ENCODE peak calls at places on chromosomes 16 and 17, in seven cellular contexts. J is fibroblast of lung, R is breast epithelium, X is brain microvascular endothelial cell, D is mucosa of descending colon, V is HCT116, I is AG04450. N is an unnamed sample.

GRCh38 chr16:27828671-27829070 is 234.8 kb downstream of the GSG1L start:
- DNase-seq in J (no peak), R (no peak), X (no peak), D (no peak), V (no peak), I (no peak), N (no peak)

GRCh38 chr17:57551321-57552079 is 193.6 kb downstream of the CCDC182 start:
- DNase-seq in J (no peak), R (no peak), X (no peak), D (peak), V (no peak), I (no peak), N (no peak)

GRCh38 chr17:42891539-42892152 is 9.0 kb upstream of the G6PC1 start:
- DNase-seq in J (peak), R (no peak), X (peak), D (peak), V (no peak), I (peak), N (no peak)

GRCh38 chr16:80580109-80580832 is 39.5 kb downstream of the DYNLRB2 start:
- DNase-seq in J (no peak), R (no peak), X (peak), D (no peak), V (no peak), I (no peak), N (peak)

GRCh38 chr17:43769426-43769825 is 9.4 kb downstream of the DUSP3 start:
- DNase-seq in J (no peak), R (no peak), X (no peak), D (peak), V (no peak), I (no peak), N (no peak)

GRCh38 chr16:70160388-70160787 is 13.2 kb upstream of the CLEC18C start:
- DNase-seq in J (no peak), R (no peak), X (no peak), D (no peak), V (no peak), I (no peak), N (no peak)

GRCh38 chr17:63458478-63458877 is 12.4 kb upstream of the CYB561 start:
- DNase-seq in J (no peak), R (no peak), X (no peak), D (no peak), V (no peak), I (no peak), N (no peak)

GRCh38 chr17:66831383-66832220 is 3.3 kb upstream of the CACNG5 start:
- DNase-seq in J (no peak), R (no peak), X (no peak), D (no peak), V (no peak), I (no peak), N (no peak)

GRCh38 chr16:31052131-31052530 is 18.8 kb downstream of the STX4 start:
- DNase-seq in J (peak), R (no peak), X (peak), D (no peak), V (peak), I (peak), N (peak)

GRCh38 chr17:28570716-28571254 is 539 bp downstream of the PIGS start:
- DNase-seq in J (no peak), R (peak), X (no peak), D (peak), V (no peak), I (no peak), N (no peak)

GRCh38 chr16:65297453-65297852 is 175.6 kb upstream of the CDH11 start:
- DNase-seq in J (no peak), R (no peak), X (no peak), D (no peak), V (no peak), I (no peak), N (no peak)

GRCh38 chr17:57995076-57995956 is 7.3 kb upstream of the VEZF1 start:
- DNase-seq in J (peak), R (peak), X (peak), D (peak), V (peak), I (peak), N (peak)

GRCh38 chr17:13619462-13619861 is 17.7 kb upstream of the HS3ST3A1 start:
- DNase-seq in J (no peak), R (no peak), X (no peak), D (no peak), V (no peak), I (no peak), N (no peak)

GRCh38 chr17:50310455-50311111 is 35.3 kb upstream of the XYLT2 start:
- DNase-seq in J (no peak), R (no peak), X (no peak), D (no peak), V (no peak), I (no peak), N (no peak)

GRCh38 chr16:19393226-19394074 is 24.2 kb upstream of the TMC5 start:
- DNase-seq in J (peak), R (no peak), X (peak), D (peak), V (peak), I (no peak), N (peak)

GRCh38 chr16:54280751-54281150 is 5.8 kb downstream of the IRX3 start:
- DNase-seq in J (no peak), R (no peak), X (no peak), D (no peak), V (peak), I (no peak), N (peak)

GRCh38 chr16:57483725-57484514 is 2.4 kb downstream of the DOK4 start:
- DNase-seq in J (no peak), R (no peak), X (no peak), D (no peak), V (no peak), I (no peak), N (no peak)

GRCh38 chr16:71383054-71383773 is 24.7 kb downstream of the CALB2 start:
- DNase-seq in J (no peak), R (peak), X (peak), D (no peak), V (no peak), I (no peak), N (no peak)

GRCh38 chr17:55959756-55960155 is 193.5 kb upstream of the ANKFN1 start:
- DNase-seq in J (no peak), R (no peak), X (no peak), D (no peak), V (no peak), I (no peak), N (no peak)

GRCh38 chr16:28136751-28137434 is 73.4 kb upstream of the GSG1L start:
- DNase-seq in J (no peak), R (no peak), X (no peak), D (no peak), V (no peak), I (no peak), N (no peak)

GRCh38 chr16:12501727-12502457 is 301.8 kb downstream of the CPPED1 start:
- DNase-seq in J (no peak), R (no peak), X (no peak), D (no peak), V (no peak), I (no peak), N (no peak)

GRCh38 chr17:60540460-60540859 is 14.4 kb upstream of the APPBP2 start:
- DNase-seq in J (no peak), R (no peak), X (no peak), D (no peak), V (no peak), I (no peak), N (no peak)

GRCh38 chr17:30600062-30600829 is 123.0 kb downstream of the GOSR1 start:
- DNase-seq in J (peak), R (peak), X (peak), D (peak), V (peak), I (no peak), N (peak)

GRCh38 chr17:31096106-31096436 is 1.3 kb downstream of the NF1 start:
- DNase-seq in J (peak), R (no peak), X (no peak), D (no peak), V (no peak), I (no peak), N (peak)

GRCh38 chr16:80739523-80739922 is 64.9 kb downstream of the CDYL2 start:
- DNase-seq in J (no peak), R (no peak), X (no peak), D (no peak), V (no peak), I (no peak), N (no peak)

GRCh38 chr17:82348434-82348833 is 10.6 kb upstream of the TEX19 start:
- DNase-seq in J (no peak), R (no peak), X (no peak), D (no peak), V (no peak), I (no peak), N (no peak)

GRCh38 chr16:11379420-11379819 is 34.2 kb downstream of the RMI2 start:
- DNase-seq in J (no peak), R (peak), X (no peak), D (no peak), V (no peak), I (no peak), N (peak)

GRCh38 chr16:87539113-87539512 is 46.3 kb upstream of the ZCCHC14 start:
- DNase-seq in J (no peak), R (no peak), X (no peak), D (no peak), V (no peak), I (no peak), N (no peak)

GRCh38 chr16:73125860-73126259 is 77.9 kb upstream of the ZFHX3 start:
- DNase-seq in J (peak), R (no peak), X (peak), D (no peak), V (no peak), I (peak), N (peak)

GRCh38 chr16:4283939-4284338 is 11.1 kb upstream of the TFAP4 start:
- DNase-seq in J (peak), R (no peak), X (no peak), D (no peak), V (no peak), I (no peak), N (peak)

GRCh38 chr17:15269690-15270089 is 4.6 kb upstream of the PMP22 start:
- DNase-seq in J (no peak), R (no peak), X (no peak), D (no peak), V (no peak), I (no peak), N (no peak)

GRCh38 chr17:27834571-27834970 is 34.2 kb upstream of the NOS2 start:
- DNase-seq in J (no peak), R (no peak), X (no peak), D (no peak), V (no peak), I (no peak), N (no peak)

GRCh38 chr17:57946798-57947358 is 8.3 kb downstream of the CUEDC1 start:
- DNase-seq in J (peak), R (no peak), X (peak), D (peak), V (no peak), I (peak), N (peak)

GRCh38 chr17:56167491-56167890 is 14.2 kb downstream of the ANKFN1 start:
- DNase-seq in J (no peak), R (no peak), X (no peak), D (no peak), V (no peak), I (no peak), N (no peak)

GRCh38 chr17:81339502-81340296 is 44.6 kb upstream of the SLC38A10 start:
- DNase-seq in J (no peak), R (no peak), X (no peak), D (peak), V (no peak), I (no peak), N (no peak)

GRCh38 chr17:81340606-81341346 is 45.7 kb upstream of the SLC38A10 start:
- DNase-seq in J (peak), R (no peak), X (no peak), D (peak), V (no peak), I (no peak), N (no peak)

GRCh38 chr17:81342700-81343070 is 47.6 kb upstream of the SLC38A10 start:
- DNase-seq in J (no peak), R (no peak), X (no peak), D (peak), V (no peak), I (no peak), N (no peak)

GRCh38 chr17:81341347-81342061 is 46.4 kb upstream of the SLC38A10 start:
- DNase-seq in J (no peak), R (no peak), X (no peak), D (peak), V (no peak), I (no peak), N (peak)

GRCh38 chr17:81342062-81342699 is 47.1 kb upstream of the SLC38A10 start:
- DNase-seq in J (peak), R (no peak), X (no peak), D (no peak), V (no peak), I (no peak), N (peak)
- H3K4me3 ChIP-seq in J (peak), R (peak), X (peak), D (no peak), V (no peak), I (peak), N (peak)

GRCh38 chr17:35063514-35064223 is at the start of gene RFFL:
- DNase-seq in J (peak), R (peak), X (peak), D (peak), V (peak), I (peak), N (peak)
- H3K4me3 ChIP-seq in J (peak), R (peak), X (no peak), D (no peak), V (peak), I (peak), N (no peak)

GRCh38 chr17:78172284-78173024 is 4.1 kb downstream of the SYNGR2 start:
- DNase-seq in J (no peak), R (no peak), X (no peak), D (peak), V (no peak), I (no peak), N (peak)
- H3K4me3 ChIP-seq in J (no peak), R (no peak), X (no peak), D (no peak), V (no peak), I (no peak), N (no peak)

DNA sequence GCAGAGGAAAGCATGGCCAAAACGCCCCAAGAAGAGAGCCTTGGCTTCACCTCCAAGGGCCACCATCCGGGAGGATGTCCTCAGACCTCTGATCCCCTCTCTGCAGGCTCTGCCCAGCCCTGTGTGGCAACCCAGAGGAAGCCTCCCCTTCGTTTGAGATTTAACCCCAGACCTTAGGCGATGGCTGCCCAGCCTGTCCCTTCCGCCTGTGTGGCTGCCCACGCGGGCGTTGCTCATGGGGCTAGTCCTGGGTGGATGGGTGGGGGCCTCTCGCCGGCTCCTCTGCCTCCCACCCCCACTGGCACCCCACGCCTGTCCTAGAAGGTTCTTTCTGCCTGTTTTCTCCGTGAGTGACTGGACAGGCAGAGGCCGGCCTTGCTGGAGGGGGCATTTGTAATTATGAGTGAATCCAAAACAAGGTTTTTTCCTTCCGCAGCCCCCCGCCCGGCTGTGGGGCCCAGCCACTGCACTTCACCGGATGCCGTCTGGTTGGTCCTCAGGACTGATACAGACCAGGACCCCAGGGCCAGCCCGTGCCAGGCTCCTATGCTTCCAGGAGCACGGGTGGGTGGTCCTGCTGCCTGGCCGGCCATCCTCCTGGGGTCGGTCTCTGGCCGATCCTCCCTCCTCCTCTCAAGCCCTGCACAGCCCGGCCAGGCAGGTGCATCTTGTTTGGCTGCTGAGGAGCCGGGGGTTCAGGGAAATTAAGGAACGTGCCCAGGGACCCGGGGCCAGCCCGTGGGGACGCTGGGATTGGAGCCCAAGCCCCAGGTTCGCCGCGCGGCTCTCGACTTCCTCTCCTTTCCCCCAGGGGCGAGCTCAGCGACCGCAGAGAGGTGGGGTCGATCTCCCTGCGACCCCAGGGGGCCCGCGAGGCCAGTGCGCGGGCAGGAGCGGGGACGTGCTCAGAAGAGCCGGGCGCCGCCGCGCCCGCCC is at the start of gene TMEM235:
- DNase-seq in J (no peak), R (no peak), X (no peak), D (no peak), V (no peak), I (no peak), N (no peak)
- H3K4me3 ChIP-seq in J (no peak), R (peak), X (no peak), D (no peak), V (no peak), I (no peak), N (no peak)

GRCh38 chr16:67280090-67281015 is 1.0 kb downstream of the PLEKHG4 start:
- DNase-seq in J (no peak), R (no peak), X (no peak), D (no peak), V (no peak), I (no peak), N (no peak)

GRCh38 chr16:67277294-67277998 is 1.9 kb upstream of the PLEKHG4 start:
- DNase-seq in J (peak), R (peak), X (peak), D (peak), V (peak), I (peak), N (peak)

GRCh38 chr16:67277999-67278772 is 1.1 kb upstream of the PLEKHG4 start:
- DNase-seq in J (peak), R (no peak), X (peak), D (no peak), V (no peak), I (no peak), N (peak)

GRCh38 chr16:67279296-67280089 is at the start of gene PLEKHG4:
- DNase-seq in J (peak), R (peak), X (peak), D (peak), V (peak), I (no peak), N (peak)

DNA sequence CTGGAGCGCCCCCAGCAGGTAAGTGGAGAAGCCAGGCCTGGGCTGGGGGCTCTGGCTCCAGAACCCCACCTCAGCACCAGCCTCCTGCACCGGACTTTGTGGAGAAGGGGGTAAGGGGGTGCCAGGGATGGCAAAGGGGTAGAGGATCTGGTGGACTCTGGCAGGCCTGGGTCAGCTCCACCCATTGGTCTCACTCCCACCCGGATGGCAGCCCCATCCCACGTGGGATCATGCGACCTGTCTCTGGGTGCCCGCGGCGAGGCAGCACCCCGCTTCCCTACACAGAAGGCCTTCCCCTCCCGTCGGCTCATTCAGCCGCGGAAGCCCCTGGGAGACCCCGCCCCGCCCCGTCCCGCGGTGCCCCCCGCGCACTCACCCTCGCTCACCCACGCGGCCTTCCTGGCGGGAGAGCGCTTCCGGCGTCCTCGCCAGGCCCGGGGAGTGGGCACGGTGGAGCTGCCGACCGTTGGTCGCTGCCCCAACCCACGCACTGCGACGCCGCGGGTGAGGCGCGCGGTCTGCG is 498 bp upstream of the PLEKHG4 start:
- DNase-seq in J (no peak), R (no peak), X (no peak), D (no peak), V (no peak), I (no peak), N (no peak)
- H3K4me3 ChIP-seq in J (peak), R (peak), X (peak), D (peak), V (peak), I (peak), N (peak)

GRCh38 chr16:83345846-83346245 is 461.9 kb upstream of the HSBP1 start:
- DNase-seq in J (no peak), R (no peak), X (no peak), D (no peak), V (no peak), I (no peak), N (no peak)
- H3K4me3 ChIP-seq in J (peak), R (no peak), X (no peak), D (no peak), V (no peak), I (peak), N (no peak)

GRCh38 chr17:74860999-74861553 is 1.4 kb upstream of the GRIN2C start:
- DNase-seq in J (no peak), R (no peak), X (no peak), D (no peak), V (no peak), I (no peak), N (no peak)
- H3K4me3 ChIP-seq in J (peak), R (peak), X (no peak), D (no peak), V (no peak), I (no peak), N (no peak)

DNA sequence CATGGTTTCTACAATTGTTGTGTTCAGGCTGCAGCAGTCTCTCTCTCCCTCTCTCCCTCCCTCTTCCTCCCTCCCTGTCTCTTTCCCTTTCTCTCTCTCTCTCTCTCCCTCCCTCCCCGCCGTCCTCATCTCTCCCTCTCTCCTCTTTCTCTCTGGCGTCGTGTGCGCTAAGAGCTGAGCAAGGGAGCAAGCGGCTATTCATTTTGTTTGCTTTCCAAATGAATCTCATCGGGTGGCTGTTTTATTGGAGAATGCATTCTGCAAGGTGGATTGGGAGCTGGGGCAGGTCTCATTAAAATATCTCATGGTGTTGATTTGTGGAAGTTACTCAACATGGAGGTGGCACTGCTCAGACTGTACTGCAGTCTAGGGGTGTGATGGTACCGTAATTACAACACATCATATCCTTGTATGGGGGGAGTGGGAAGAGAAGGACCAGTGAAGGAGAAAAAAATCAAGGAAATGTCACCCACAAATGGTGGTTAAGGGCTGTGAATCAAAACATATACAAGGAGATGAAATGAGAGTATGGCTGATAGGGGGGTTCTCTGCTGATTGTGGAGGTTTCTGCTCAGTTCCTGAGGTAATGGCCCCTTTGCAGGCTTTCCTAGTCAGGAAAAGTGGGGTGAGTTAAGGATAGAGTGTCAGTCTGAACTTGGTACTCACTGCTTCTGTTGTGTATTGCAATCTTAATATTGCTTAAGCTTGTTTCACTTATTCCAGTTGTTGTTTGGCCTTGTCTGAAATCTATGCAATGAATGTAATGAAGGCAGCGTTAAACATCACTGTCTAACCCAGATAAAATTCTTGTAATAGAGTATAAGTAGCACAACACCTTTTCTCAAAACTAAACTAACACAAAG is 2.7 kb downstream of the MSL1 start:
- DNase-seq in J (peak), R (no peak), X (no peak), D (no peak), V (no peak), I (no peak), N (no peak)
- H3K4me3 ChIP-seq in J (peak), R (peak), X (peak), D (no peak), V (peak), I (peak), N (peak)

N was measured in astrocyte of the spinal cord.